ENCODE peak calls at places on chromosomes 1 and 21, in eight cellular contexts. S, B, F, K, T, N, E and V are unnamed samples.

GRCh38 chr1:14817223-14818170 is 219.0 kb downstream of the KAZN start:
- DNase-seq in S (no peak), B (no peak), F (peak), K (no peak), T (no peak), N (no peak), E (no peak), V (no peak)

GRCh38 chr1:114902343-114902742 is 47.7 kb downstream of the SYCP1 start:
- DNase-seq in S (no peak), B (no peak), F (peak), K (no peak), T (no peak), N (no peak), E (no peak), V (no peak)

GRCh38 chr1:89454845-89455521 is 69.6 kb upstream of the LRRC8B start:
- DNase-seq in S (no peak), B (peak), F (peak), K (peak), T (peak), N (peak), E (no peak), V (peak)

GRCh38 chr1:77031101-77031662 is 163.9 kb downstream of the ST6GALNAC5 start:
- DNase-seq in S (peak), B (no peak), F (peak), K (no peak), T (no peak), N (peak), E (no peak), V (no peak)

GRCh38 chr1:235972316-235973090 is 92.4 kb downstream of the NID1 start:
- DNase-seq in S (peak), B (no peak), F (peak), K (no peak), T (no peak), N (no peak), E (no peak), V (no peak)

GRCh38 chr1:223712856-223713494 is 636 bp downstream of the CAPN2 start:
- DNase-seq in S (no peak), B (peak), F (peak), K (no peak), T (peak), N (no peak), E (no peak), V (no peak)

GRCh38 chr21:38349111-38349746 is 92.4 kb downstream of the KCNJ15 start:
- DNase-seq in S (no peak), B (no peak), F (no peak), K (no peak), T (no peak), N (no peak), E (no peak), V (no peak)

GRCh38 chr1:154819628-154820590 is 50.2 kb downstream of the KCNN3 start:
- DNase-seq in S (no peak), B (no peak), F (peak), K (peak), T (peak), N (peak), E (no peak), V (no peak)

GRCh38 chr1:22535399-22535798 is 27.9 kb upstream of the EPHA8 start:
- DNase-seq in S (no peak), B (no peak), F (no peak), K (no peak), T (no peak), N (no peak), E (no peak), V (no peak)

GRCh38 chr1:226063362-226064167 is 1.0 kb downstream of the H3-3A start:
- DNase-seq in S (no peak), B (peak), F (peak), K (no peak), T (peak), N (peak), E (no peak), V (peak)

GRCh38 chr1:6438047-6438525 is 13.5 kb downstream of the ESPN start:
- DNase-seq in S (no peak), B (peak), F (peak), K (no peak), T (peak), N (peak), E (no peak), V (peak)

GRCh38 chr1:54163051-54163450 is 10.3 kb upstream of the CDCP2 start:
- DNase-seq in S (no peak), B (no peak), F (no peak), K (no peak), T (no peak), N (no peak), E (no peak), V (no peak)

GRCh38 chr1:93602101-93602500 is 79.5 kb downstream of the BCAR3 start:
- DNase-seq in S (no peak), B (no peak), F (no peak), K (no peak), T (no peak), N (no peak), E (no peak), V (no peak)

GRCh38 chr1:13813398-13814012 is 113.5 kb downstream of the PRDM2 start:
- DNase-seq in S (no peak), B (no peak), F (peak), K (no peak), T (peak), N (peak), E (no peak), V (no peak)

GRCh38 chr1:19893687-19894086 is 11.5 kb downstream of the OTUD3 start:
- DNase-seq in S (no peak), B (no peak), F (no peak), K (no peak), T (no peak), N (peak), E (no peak), V (no peak)

GRCh38 chr1:106022312-106022902 is 1034.1 kb upstream of the PRMT6 start:
- DNase-seq in S (no peak), B (no peak), F (peak), K (no peak), T (peak), N (no peak), E (no peak), V (no peak)

GRCh38 chr1:40862008-40862863 is at the start of gene CITED4:
- DNase-seq in S (peak), B (peak), F (peak), K (peak), T (peak), N (peak), E (peak), V (peak)

GRCh38 chr1:149936076-149936991 is at the start of gene MTMR11:
- DNase-seq in S (no peak), B (no peak), F (peak), K (no peak), T (no peak), N (peak), E (no peak), V (no peak)

GRCh38 chr21:33644383-33645074 is 2.2 kb downstream of the ITSN1 start:
- DNase-seq in S (no peak), B (no peak), F (peak), K (no peak), T (no peak), N (no peak), E (no peak), V (no peak)

GRCh38 chr1:165350861-165351260 is 5.7 kb downstream of the LMX1A start:
- DNase-seq in S (no peak), B (no peak), F (no peak), K (no peak), T (no peak), N (no peak), E (no peak), V (no peak)

GRCh38 chr1:205124726-205125125 is 2.9 kb upstream of the RBBP5 start:
- DNase-seq in S (no peak), B (no peak), F (no peak), K (no peak), T (no peak), N (no peak), E (no peak), V (no peak)

GRCh38 chr1:209208648-209209047 is 374.9 kb upstream of the CAMK1G start:
- DNase-seq in S (no peak), B (no peak), F (no peak), K (no peak), T (no peak), N (no peak), E (no peak), V (no peak)

GRCh38 chr1:12067900-12068821 is 5.1 kb downstream of the TNFRSF8 start:
- DNase-seq in S (peak), B (no peak), F (peak), K (no peak), T (peak), N (no peak), E (no peak), V (no peak)

GRCh38 chr1:36154335-36154734 is 1.6 kb upstream of the MAP7D1 start:
- DNase-seq in S (no peak), B (no peak), F (no peak), K (no peak), T (no peak), N (no peak), E (no peak), V (no peak)
- H3K27ac ChIP-seq in S (no peak), B (peak), F (no peak), K (no peak), T (peak), N (no peak), E (no peak), V (no peak)

GRCh38 chr1:64823691-64824476 is 79.0 kb downstream of the RAVER2 start:
- DNase-seq in S (peak), B (peak), F (peak), K (peak), T (peak), N (peak), E (peak), V (no peak)

GRCh38 chr1:64826991-64827390 is 82.1 kb downstream of the RAVER2 start:
- DNase-seq in S (no peak), B (no peak), F (peak), K (no peak), T (no peak), N (no peak), E (no peak), V (no peak)

GRCh38 chr1:64834734-64835133 is 89.9 kb downstream of the RAVER2 start:
- DNase-seq in S (no peak), B (no peak), F (peak), K (no peak), T (no peak), N (no peak), E (no peak), V (no peak)

GRCh38 chr1:64829411-64830033 is 84.6 kb downstream of the RAVER2 start:
- DNase-seq in S (no peak), B (no peak), F (no peak), K (no peak), T (peak), N (no peak), E (no peak), V (no peak)

DNA sequence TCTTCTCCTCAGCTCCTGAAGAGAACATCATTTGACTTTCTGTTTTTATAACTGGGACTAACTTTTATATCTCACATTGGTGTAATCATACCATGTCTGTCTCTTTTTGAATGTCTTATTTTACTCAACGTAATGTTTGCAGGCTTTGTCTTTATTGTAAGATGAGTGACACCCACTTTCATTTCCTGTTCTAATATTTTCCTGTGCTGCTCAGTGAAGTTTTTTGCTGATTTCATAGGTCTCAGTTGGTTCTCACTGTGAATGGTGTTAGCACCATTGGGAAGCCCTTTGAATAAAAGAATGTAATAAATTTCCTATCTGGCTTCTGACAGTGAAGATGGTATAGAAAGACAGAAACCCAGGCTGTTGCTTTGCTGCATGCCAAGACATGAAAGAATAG is 84.0 kb downstream of the RAVER2 start:
- DNase-seq in S (no peak), B (no peak), F (no peak), K (no peak), T (no peak), N (no peak), E (no peak), V (no peak)
- H3K27ac ChIP-seq in S (no peak), B (no peak), F (no peak), K (no peak), T (no peak), N (no peak), E (no peak), V (no peak)

DNA sequence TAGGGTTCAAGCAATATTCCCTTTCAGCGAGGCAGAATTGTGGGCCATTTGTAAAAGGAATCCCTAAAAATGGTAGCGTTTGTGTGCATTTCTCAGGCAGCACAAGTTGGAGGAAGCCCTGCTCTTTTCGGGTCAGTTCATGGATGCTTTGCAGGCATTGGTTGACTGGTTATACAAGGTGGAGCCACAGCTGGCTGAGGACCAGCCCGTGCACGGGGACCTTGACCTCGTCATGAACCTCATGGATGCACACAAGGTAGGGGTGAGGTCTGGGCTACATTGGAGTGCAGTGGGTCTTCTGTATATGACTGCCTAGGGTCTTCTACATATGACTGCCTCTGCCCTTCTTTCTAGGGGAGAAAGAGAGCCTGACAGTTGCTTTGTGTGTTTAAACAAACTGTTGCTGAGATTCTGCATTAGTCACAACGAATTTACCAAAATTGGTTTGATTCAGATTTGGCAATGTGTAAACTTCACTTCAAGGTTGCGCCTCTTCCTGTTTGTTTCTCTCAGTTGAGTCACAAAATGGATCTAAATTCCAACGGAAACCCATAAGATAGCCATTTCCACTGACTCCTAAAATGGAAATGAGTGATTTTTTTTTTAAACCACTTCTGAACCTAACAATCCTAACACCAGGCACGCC is 40.4 kb upstream of the BMP8A start:
- DNase-seq in S (peak), B (no peak), F (peak), K (no peak), T (no peak), N (no peak), E (no peak), V (no peak)
- H3K27ac ChIP-seq in S (peak), B (no peak), F (peak), K (no peak), T (no peak), N (no peak), E (no peak), V (no peak)

DNA sequence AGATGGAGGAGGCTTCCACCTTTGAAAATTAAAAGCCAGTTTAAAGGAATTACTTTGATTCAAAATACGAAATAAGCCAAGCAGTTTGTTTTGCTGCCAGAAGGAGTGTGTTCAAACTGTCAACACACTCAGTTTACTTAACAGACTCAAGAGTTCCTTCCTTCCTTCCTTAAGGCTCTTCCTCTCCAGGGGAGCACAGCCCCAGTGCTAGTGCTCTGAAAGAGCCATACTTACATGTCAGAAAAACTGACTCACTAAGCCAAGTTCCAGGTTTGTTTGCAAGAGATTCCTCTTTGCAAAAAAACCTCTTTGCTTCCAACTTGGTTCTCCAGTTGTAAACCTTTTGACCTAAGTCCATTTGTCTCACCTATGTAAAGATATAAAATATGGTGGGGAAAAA is 14.3 kb downstream of the SETD4 start:
- DNase-seq in S (no peak), B (no peak), F (no peak), K (no peak), T (no peak), N (no peak), E (no peak), V (no peak)
- H3K27ac ChIP-seq in S (no peak), B (no peak), F (no peak), K (no peak), T (no peak), N (no peak), E (no peak), V (no peak)